ENCODE peak calls at places on chromosomes 1 and 21, in eight cellular contexts. G, Z, A, T, E, W, O and J are unnamed samples.

GRCh38 chr21:34671891-34672290 is 3.1 kb downstream of the CLIC6 start:
- DNase-seq in A (no peak), W (no peak), T (no peak), Z (no peak), E (no peak), G (no peak), O (no peak), J (no peak)

GRCh38 chr1:204565617-204566582 is 49.7 kb downstream of the MDM4 start:
- DNase-seq in E (peak; percentile 84), W (peak; percentile 85), G (peak; percentile 62), A (peak; percentile 3), T (peak; percentile 44), Z (peak; percentile 82), O (peak; percentile 90), J (peak; percentile 87)

GRCh38 chr21:15592957-15593356 is 136.8 kb upstream of the USP25 start:
- DNase-seq in G (no peak), O (no peak), A (no peak), T (no peak), E (no peak), W (no peak), Z (no peak), J (no peak)

GRCh38 chr1:67476006-67476482 is 45.8 kb upstream of the SERBP1 start:
- DNase-seq in W (no peak), T (no peak), E (no peak), O (no peak), A (no peak), Z (no peak), G (no peak), J (no peak)

GRCh38 chr1:9119745-9120144 is 9.2 kb downstream of the GPR157 start:
- DNase-seq in E (no peak), G (no peak), W (no peak), O (no peak), A (no peak), T (no peak), Z (no peak), J (no peak)

GRCh38 chr21:40568756-40569155 is 278.2 kb downstream of the DSCAM start:
- DNase-seq in Z (no peak), G (no peak), E (no peak), O (no peak), W (no peak), T (no peak), A (no peak), J (no peak)

GRCh38 chr1:38053416-38054091 is 7.0 kb upstream of the POU3F1 start:
- DNase-seq in G (no peak), A (no peak), O (no peak), E (no peak), Z (no peak), T (no peak), W (no peak), J (no peak)

GRCh38 chr1:55690366-55690765 is 475.2 kb upstream of the USP24 start:
- DNase-seq in E (no peak), O (no peak), G (no peak), Z (no peak), A (no peak), T (no peak), W (no peak), J (no peak)

GRCh38 chr1:204426035-204426436 is 14.4 kb upstream of the PPP1R15B start:
- DNase-seq in A (no peak), Z (peak; percentile 85), E (no peak), W (no peak), T (no peak), G (no peak), O (peak; percentile 95), J (no peak)

GRCh38 chr21:33281101-33281652 is 15.0 kb downstream of the IL10RB start:
- DNase-seq in O (no peak), Z (no peak), T (no peak), A (no peak), W (no peak), G (no peak), E (no peak), J (no peak)

GRCh38 chr1:34419662-34420061 is 243.0 kb downstream of the C1orf94 start:
- DNase-seq in E (no peak), Z (peak; percentile 16), O (peak; percentile 43), A (no peak), T (no peak), W (peak; percentile 78), G (no peak), J (no peak)

GRCh38 chr1:201573923-201574322 is 35.0 kb downstream of the NAV1 start:
- DNase-seq in Z (no peak), W (no peak), T (no peak), A (no peak), O (no peak), G (no peak), E (no peak), J (no peak)

GRCh38 chr1:55443175-55443933 is 228.2 kb upstream of the USP24 start:
- DNase-seq in Z (peak; percentile 99), T (peak; percentile 99), O (peak; percentile 80), W (no peak), G (no peak), E (no peak), A (no peak), J (no peak)

GRCh38 chr21:28142692-28143091 is 850.0 kb downstream of the LTN1 start:
- DNase-seq in A (no peak), T (peak; percentile 49), W (no peak), O (peak; percentile 78), E (no peak), Z (peak; percentile 87), G (no peak), J (no peak)

GRCh38 chr1:221268295-221268694 is 389.1 kb downstream of the HLX start:
- DNase-seq in A (no peak), T (peak; percentile 73), E (no peak), G (no peak), W (no peak), O (peak; percentile 74), Z (peak; percentile 84), J (no peak)

GRCh38 chr1:84148758-84149157 is 4.7 kb downstream of the PRKACB start:
- DNase-seq in W (no peak), E (no peak), A (no peak), O (no peak), T (no peak), Z (no peak), G (no peak), J (no peak)